ENCODE peak calls at places on chromosomes 13 and 19, in nine cellular contexts. W is neuronal stem cell, S is mammary epithelial cell, G is psoas muscle, V is right lobe of liver, I is heart right ventricle, D is HCT116, R is cardiac muscle cell, M is colonic mucosa. F is an unnamed sample.

GRCh38 chr19:13804830-13805683 is 9.8 kb downstream of the ZSWIM4 start:
- DNase-seq in D (no peak), I (peak; percentile 61), G (peak; percentile 34), R (no peak), W (no peak), S (no peak), M (no peak), V (no peak), F (no peak)

GRCh38 chr13:39602614-39603366 is at the start of gene LHFPL6:
- DNase-seq in S (peak; percentile 84), I (peak; percentile 90), R (peak; percentile 87), V (peak; percentile 89), M (peak; percentile 73), D (no peak), G (peak; percentile 86), W (peak; percentile 73), F (peak; percentile 78)

GRCh38 chr19:4976412-4977298 is 7.7 kb downstream of the KDM4B start:
- DNase-seq in G (peak; percentile 83), D (no peak), W (no peak), S (peak; percentile 90), I (peak; percentile 65), M (peak; percentile 45), V (peak; percentile 67), R (peak; percentile 99), F (peak; percentile 80)

GRCh38 chr13:43057653-43058317 is 34.4 kb downstream of the DNAJC15 start:
- DNase-seq in I (no peak), W (no peak), V (no peak), G (no peak), M (no peak), S (no peak), R (peak; percentile 38), D (peak; percentile 68), F (no peak)

GRCh38 chr19:39970424-39970673 is 616 bp upstream of the PSMC4 start:
- DNase-seq in G (no peak), S (no peak), V (no peak), M (no peak), I (no peak), R (no peak), W (no peak), D (no peak), F (no peak)

GRCh38 chr13:84571264-84571663 is 689.0 kb upstream of the SLITRK1 start:
- DNase-seq in M (no peak), V (no peak), W (no peak), R (no peak), S (no peak), D (no peak), I (no peak), G (no peak), F (no peak)

GRCh38 chr19:53549354-53549753 is 11.4 kb downstream of the ZNF331 start:
- DNase-seq in R (peak; percentile 91), D (no peak), I (no peak), G (no peak), V (no peak), M (no peak), S (no peak), W (no peak), F (no peak)

GRCh38 chr19:53908106-53908932 is 759 bp upstream of the CACNG7 start:
- DNase-seq in I (peak; percentile 24), G (peak; percentile 40), S (peak; percentile 21), M (peak; percentile 32), W (peak; percentile 77), D (no peak), V (no peak), R (peak; percentile 79), F (no peak)

GRCh38 chr13:37597477-37597876 is 1.1 kb downstream of the POSTN start:
- DNase-seq in W (no peak), I (no peak), D (no peak), R (no peak), V (no peak), M (no peak), S (no peak), G (no peak), F (no peak)
- H3K4me1 ChIP-seq in W (peaks cover 10% of the 10 kb centered on the region), I (no peaks in the 10 kb centered on the region), D (no peaks in the 10 kb centered on the region), R (no peaks in the 10 kb centered on the region), V (no peaks in the 10 kb centered on the region), M (no peaks in the 10 kb centered on the region), S (peaks cover 8% of the 10 kb centered on the region), G (no peaks in the 10 kb centered on the region), F (peaks cover 5% of the 10 kb centered on the region)

DNA sequence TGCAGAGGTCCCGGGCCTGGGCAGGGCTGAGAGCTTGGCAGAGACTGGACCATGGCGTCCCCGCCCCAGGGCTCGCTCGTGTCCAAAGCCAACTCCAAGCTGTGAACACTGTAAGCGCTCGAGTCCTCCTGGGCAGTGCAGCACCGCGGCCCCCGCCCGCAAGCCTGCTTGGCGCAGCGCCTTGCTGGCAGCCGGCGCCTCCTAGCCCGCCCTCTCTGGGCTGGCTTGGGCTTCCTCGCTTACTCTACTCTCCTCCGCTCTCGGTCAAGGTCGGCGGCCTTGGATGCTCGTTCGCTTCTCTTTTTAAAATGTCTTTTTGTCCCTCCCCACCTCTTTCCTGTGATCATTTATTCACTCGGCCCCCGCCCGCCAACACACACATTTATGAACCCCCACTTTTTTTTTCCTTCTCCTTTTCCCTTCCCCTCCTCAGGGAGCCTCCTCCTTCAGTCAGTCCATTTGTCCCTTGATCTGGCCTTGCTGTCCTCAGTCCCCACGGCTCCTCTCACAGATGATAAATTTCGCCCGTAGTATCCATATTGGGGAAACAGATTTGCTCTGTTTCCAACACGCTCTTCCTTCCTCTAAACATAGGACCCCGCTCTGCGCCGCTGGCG is 1.9 kb downstream of the GSX1 start:
- DNase-seq in W (no peak), S (no peak), V (no peak), G (no peak), R (no peak), I (no peak), D (no peak), M (no peak), F (no peak)
- H3K27ac ChIP-seq in W (no peak overlapping the region), S (no peak overlapping the region), V (no peak overlapping the region), G (no peak overlapping the region), R (no peak overlapping the region), I (no peak overlapping the region), D (no peak overlapping the region), M (no peak overlapping the region), F (no peak overlapping the region)

DNA sequence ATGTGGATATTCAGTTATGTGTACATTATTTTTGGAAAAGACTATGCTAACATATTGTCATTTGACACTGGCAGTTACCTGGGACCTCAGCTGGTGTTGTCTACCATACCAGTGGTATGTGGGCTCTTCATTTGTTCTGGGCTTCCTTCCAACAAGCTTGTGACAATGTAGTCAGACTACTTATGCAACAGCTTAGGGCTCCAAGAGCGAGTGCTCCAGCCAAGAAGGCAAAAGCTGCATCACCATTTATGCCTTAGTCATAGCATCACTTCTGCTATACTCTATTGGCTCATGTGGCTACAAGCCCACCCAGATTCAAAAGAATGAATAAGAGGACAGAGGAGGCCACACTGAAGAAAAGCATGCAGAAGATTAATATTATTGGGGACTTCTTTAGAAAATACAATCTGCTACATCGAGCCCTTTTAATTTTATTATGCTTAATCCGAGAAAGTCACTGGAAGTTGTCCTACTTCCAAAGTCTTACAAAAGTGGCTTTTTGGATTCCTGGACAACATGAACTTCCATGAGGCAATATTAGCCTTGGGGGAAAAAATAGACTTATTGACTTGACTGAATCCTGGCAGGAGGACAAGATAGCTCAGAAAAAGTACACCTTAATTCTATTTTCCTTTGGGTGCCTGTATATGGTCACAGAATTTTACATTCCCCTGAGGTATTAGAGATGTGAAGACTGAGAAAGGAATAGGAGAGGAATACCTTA is 529.4 kb upstream of the HTR2A start:
- DNase-seq in M (peak; percentile 19), S (peak; percentile 24), D (no peak), G (peak; percentile 30), R (peak; percentile 57), W (no peak), V (no peak), I (no peak), F (no peak)
- H3K4me1 ChIP-seq in M (no peaks in the 10 kb centered on the region), S (no peaks in the 10 kb centered on the region), D (no peaks in the 10 kb centered on the region), G (no peaks in the 10 kb centered on the region), R (peaks cover 7% of the 10 kb centered on the region), W (no peaks in the 10 kb centered on the region), V (no peaks in the 10 kb centered on the region), I (no peaks in the 10 kb centered on the region), F (no peaks in the 10 kb centered on the region)

GRCh38 chr13:22064854-22065646 is 394.2 kb downstream of the FGF9 start:
- DNase-seq in S (no peak), R (no peak), G (no peak), I (no peak), W (peak; percentile 31), D (no peak), M (no peak), V (no peak), F (no peak)
- H3K27ac ChIP-seq in S (no peak overlapping the region), R (peak overlapping the region; percentile 55), G (no peak overlapping the region), I (no peak overlapping the region), W (peak overlapping the region; percentile 13), D (no peak overlapping the region), M (no peak overlapping the region), V (no peak overlapping the region), F (no peak overlapping the region)